ENCODE peak calls at places on chromosome 6, in four cellular contexts. One of them, this sample, is unnamed.

GRCh38 chr6:157695301-157696030 is 127.6 kb upstream of the SNX9 start:
- DNase-seq in heart right ventricle: no peak
- DNase-seq in NCI-H1436: no peak
- DNase-seq in KG1: no peak
- DNase-seq in this sample: no peak

GRCh38 chr6:32976334-32977069 is 8.1 kb downstream of the BRD2 start:
- DNase-seq in heart right ventricle: no peak
- DNase-seq in NCI-H1436: no peak
- DNase-seq in KG1: no peak
- DNase-seq in this sample: no peak

GRCh38 chr6:150196942-150197745 is 54.3 kb downstream of the PPP1R14C start:
- DNase-seq in heart right ventricle: no peak
- DNase-seq in NCI-H1436: no peak
- DNase-seq in KG1: no peak
- DNase-seq in this sample: peak; percentile 68

GRCh38 chr6:2103644-2104523 is 141.5 kb downstream of the GMDS start:
- DNase-seq in heart right ventricle: no peak
- DNase-seq in NCI-H1436: peak; percentile 42
- DNase-seq in KG1: no peak
- DNase-seq in this sample: peak; percentile 53

GRCh38 chr6:4637691-4638433 is 138.3 kb upstream of the CDYL start:
- DNase-seq in heart right ventricle: no peak
- DNase-seq in NCI-H1436: no peak
- DNase-seq in KG1: no peak
- DNase-seq in this sample: no peak

GRCh38 chr6:133811557-133811956 is 77.4 kb upstream of the TCF21 start:
- DNase-seq in heart right ventricle: no peak
- DNase-seq in NCI-H1436: no peak
- DNase-seq in KG1: no peak
- DNase-seq in this sample: no peak

GRCh38 chr6:106882601-106883518 is 91.7 kb downstream of the CD24 start:
- DNase-seq in heart right ventricle: no peak
- DNase-seq in NCI-H1436: no peak
- DNase-seq in KG1: no peak
- DNase-seq in this sample: no peak

GRCh38 chr6:144023216-144023615 is 15.2 kb upstream of the PLAGL1 start:
- DNase-seq in heart right ventricle: no peak
- DNase-seq in NCI-H1436: no peak
- DNase-seq in KG1: no peak
- DNase-seq in this sample: no peak

GRCh38 chr6:137920331-137920730 is 53.3 kb downstream of the TNFAIP3 start:
- DNase-seq in heart right ventricle: no peak
- DNase-seq in NCI-H1436: no peak
- DNase-seq in KG1: no peak
- DNase-seq in this sample: no peak

GRCh38 chr6:128073389-128073788 is 172.5 kb upstream of the THEMIS start:
- DNase-seq in heart right ventricle: no peak
- DNase-seq in NCI-H1436: no peak
- DNase-seq in KG1: no peak
- DNase-seq in this sample: no peak

GRCh38 chr6:154488802-154489437 is 21.6 kb downstream of the CNKSR3 start:
- DNase-seq in heart right ventricle: no peak
- DNase-seq in NCI-H1436: no peak
- DNase-seq in KG1: no peak
- DNase-seq in this sample: no peak

GRCh38 chr6:40983752-40984151 is 55.3 kb downstream of the UNC5CL start:
- DNase-seq in heart right ventricle: no peak
- DNase-seq in NCI-H1436: no peak
- DNase-seq in KG1: no peak
- DNase-seq in this sample: no peak

GRCh38 chr6:138107752-138108592 is 753 bp upstream of the PERP start:
- DNase-seq in heart right ventricle: no peak
- DNase-seq in NCI-H1436: no peak
- DNase-seq in KG1: no peak
- DNase-seq in this sample: peak; percentile 92

GRCh38 chr6:80547827-80548226 is 441.4 kb downstream of the BCKDHB start:
- DNase-seq in heart right ventricle: no peak
- DNase-seq in NCI-H1436: no peak
- DNase-seq in KG1: no peak
- DNase-seq in this sample: no peak

This sample was measured in NCI-H526 treated with DMSO at 0.1 percent for 48 hours.